ENCODE peak calls at places on chromosomes 2 and 18, in eight cellular contexts. A is GM23338, T is adrenal gland, I is lower lobe of right lung, P is ascending aorta, W is body of pancreas, Z is neural progenitor cell, C is upper lobe of right lung. B is an unnamed sample. For H3K4me1 and H3K27me3, the result is how much of the 10 kb centered on the place peaks cover.

GRCh38 chr2:53104263-53104662 is 663.3 kb upstream of the CHAC2 start:
- DNase-seq in P (no peak), I (no peak), A (peak), W (no peak), Z (peak), C (no peak), T (no peak), B (peak)

GRCh38 chr2:150286730-150287362 is 200.6 kb downstream of the RND3 start:
- DNase-seq in T (no peak), C (no peak), W (no peak), P (no peak), I (no peak), A (peak), Z (no peak), B (no peak)

GRCh38 chr18:54151376-54151775 is 73.1 kb downstream of the MBD2 start:
- DNase-seq in A (no peak), I (no peak), Z (no peak), T (no peak), C (no peak), W (no peak), P (no peak), B (no peak)

GRCh38 chr2:225668606-225669266 is 269.2 kb downstream of the NYAP2 start:
- DNase-seq in A (peak), T (peak), Z (peak), C (no peak), P (no peak), I (no peak), W (peak), B (peak)

GRCh38 chr2:100664021-100664755 is 101.4 kb downstream of the PDCL3 start:
- DNase-seq in Z (no peak), C (no peak), T (no peak), P (no peak), A (no peak), I (no peak), W (no peak), B (no peak)

GRCh38 chr2:33620-34019 is 12.7 kb downstream of the FAM110C start:
- DNase-seq in P (no peak), C (no peak), T (no peak), W (peak), Z (no peak), I (no peak), A (no peak), B (no peak)

GRCh38 chr18:47206945-47207637 is 30.9 kb upstream of the IER3IP1 start:
- DNase-seq in Z (peak), T (no peak), C (no peak), P (no peak), I (no peak), W (no peak), A (peak), B (no peak)

GRCh38 chr2:72012886-72013574 is 134.6 kb downstream of the CYP26B1 start:
- DNase-seq in T (no peak), Z (no peak), I (no peak), C (peak), A (no peak), P (no peak), W (no peak), B (no peak)

GRCh38 chr2:177169810-177170514 is 42.6 kb upstream of the HNRNPA3 start:
- DNase-seq in A (no peak), T (no peak), I (peak), Z (no peak), P (no peak), C (peak), W (no peak), B (peak)

GRCh38 chr2:190501702-190502407 is 32.7 kb downstream of the NEMP2 start:
- DNase-seq in A (no peak), W (no peak), P (no peak), T (no peak), Z (no peak), I (no peak), C (no peak), B (no peak)

GRCh38 chr2:24830786-24831185 is 37.6 kb downstream of the CENPO start:
- DNase-seq in Z (no peak), T (no peak), C (peak), W (no peak), P (no peak), I (no peak), A (no peak), B (no peak)

GRCh38 chr2:66236067-66236705 is 198.7 kb upstream of the MEIS1 start:
- DNase-seq in T (no peak), Z (no peak), P (no peak), I (no peak), A (no peak), C (no peak), W (peak), B (no peak)

GRCh38 chr2:46518848-46519247 is 39.5 kb downstream of the TMEM247 start:
- DNase-seq in I (no peak), T (peak), P (no peak), Z (no peak), W (no peak), C (no peak), A (no peak), B (no peak)

GRCh38 chr2:165471349-165471975 is 2.0 kb downstream of the CSRNP3 start:
- DNase-seq in W (no peak), C (no peak), I (no peak), P (no peak), A (no peak), Z (no peak), T (no peak), B (peak)

GRCh38 chr2:212237350-212238095 is 301.1 kb downstream of the ERBB4 start:
- DNase-seq in W (peak), P (no peak), C (no peak), A (peak), Z (peak), I (peak), T (no peak), B (peak)

GRCh38 chr2:28470759-28471158 is 25.1 kb upstream of the PLB1 start:
- DNase-seq in I (no peak), T (no peak), P (no peak), W (no peak), A (no peak), Z (no peak), C (no peak), B (no peak)

GRCh38 chr2:115549731-115550130 is 1107.3 kb downstream of the DPP10 start:
- DNase-seq in A (no peak), Z (no peak), I (no peak), C (no peak), W (no peak), P (no peak), T (no peak), B (no peak)

GRCh38 chr18:45588831-45589558 is 26.3 kb upstream of the SLC14A2 start:
- DNase-seq in A (no peak), P (no peak), Z (no peak), T (no peak), W (no peak), I (no peak), C (no peak), B (no peak)

GRCh38 chr2:31810200-31810917 is 200.4 kb downstream of the MEMO1 start:
- DNase-seq in W (no peak), A (no peak), I (no peak), T (no peak), C (no peak), Z (no peak), P (no peak), B (no peak)

GRCh38 chr2:156937430-156937829 is 320.1 kb upstream of the GALNT5 start:
- DNase-seq in Z (no peak), P (no peak), W (no peak), A (no peak), I (no peak), C (no peak), T (no peak), B (no peak)

GRCh38 chr2:156930423-156930822 is 327.1 kb upstream of the GALNT5 start:
- DNase-seq in P (no peak), C (no peak), A (no peak), T (no peak), I (no peak), Z (no peak), W (no peak), B (no peak)

GRCh38 chr2:156933580-156934225 is 323.8 kb upstream of the GALNT5 start:
- DNase-seq in I (no peak), C (no peak), T (no peak), A (no peak), P (no peak), W (no peak), Z (no peak), B (no peak)

GRCh38 chr2:156935611-156936010 is 321.9 kb upstream of the GALNT5 start:
- DNase-seq in A (peak), Z (peak), C (no peak), I (no peak), T (no peak), W (no peak), P (no peak), B (peak)
- H3K4me1 ChIP-seq in A (under half), Z (under half), C (under half), I (under half), T (under half), W (under half), P (under half), B (under half)

DNA sequence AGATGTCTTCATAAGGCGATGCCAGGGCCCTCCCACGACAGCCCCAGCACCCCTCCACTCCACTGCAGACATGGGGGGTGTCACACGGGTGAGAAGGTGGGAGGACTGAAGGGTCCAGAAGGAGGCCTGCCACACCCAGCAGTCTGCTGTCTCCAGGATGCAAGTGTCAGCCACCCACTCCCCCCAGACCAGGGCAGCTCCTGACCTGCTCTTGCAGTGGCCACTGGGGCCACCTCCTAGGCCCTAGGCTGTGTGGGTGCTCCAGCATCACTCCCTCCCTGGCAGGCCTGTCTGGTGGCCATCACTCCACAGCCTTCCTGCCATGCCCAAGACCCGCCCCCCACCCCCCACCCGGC is 171.0 kb downstream of the CELF4 start:
- DNase-seq in Z (no peak), W (no peak), T (no peak), I (no peak), A (no peak), P (no peak), C (no peak), B (no peak)
- H3K4me3 ChIP-seq in Z (peak), W (no peak), T (no peak), I (peak), A (peak), P (peak), C (no peak), B (no peak)

GRCh38 chr2:219488844-219489194 is 9.9 kb upstream of the GMPPA start:
- DNase-seq in A (no peak), I (no peak), Z (no peak), W (no peak), C (no peak), P (no peak), T (no peak), B (no peak)
- H3K27me3 ChIP-seq in A (half or more), I (half or more), Z (half or more), W (under half), C (half or more), P (under half), T (under half), B (under half)

DNA sequence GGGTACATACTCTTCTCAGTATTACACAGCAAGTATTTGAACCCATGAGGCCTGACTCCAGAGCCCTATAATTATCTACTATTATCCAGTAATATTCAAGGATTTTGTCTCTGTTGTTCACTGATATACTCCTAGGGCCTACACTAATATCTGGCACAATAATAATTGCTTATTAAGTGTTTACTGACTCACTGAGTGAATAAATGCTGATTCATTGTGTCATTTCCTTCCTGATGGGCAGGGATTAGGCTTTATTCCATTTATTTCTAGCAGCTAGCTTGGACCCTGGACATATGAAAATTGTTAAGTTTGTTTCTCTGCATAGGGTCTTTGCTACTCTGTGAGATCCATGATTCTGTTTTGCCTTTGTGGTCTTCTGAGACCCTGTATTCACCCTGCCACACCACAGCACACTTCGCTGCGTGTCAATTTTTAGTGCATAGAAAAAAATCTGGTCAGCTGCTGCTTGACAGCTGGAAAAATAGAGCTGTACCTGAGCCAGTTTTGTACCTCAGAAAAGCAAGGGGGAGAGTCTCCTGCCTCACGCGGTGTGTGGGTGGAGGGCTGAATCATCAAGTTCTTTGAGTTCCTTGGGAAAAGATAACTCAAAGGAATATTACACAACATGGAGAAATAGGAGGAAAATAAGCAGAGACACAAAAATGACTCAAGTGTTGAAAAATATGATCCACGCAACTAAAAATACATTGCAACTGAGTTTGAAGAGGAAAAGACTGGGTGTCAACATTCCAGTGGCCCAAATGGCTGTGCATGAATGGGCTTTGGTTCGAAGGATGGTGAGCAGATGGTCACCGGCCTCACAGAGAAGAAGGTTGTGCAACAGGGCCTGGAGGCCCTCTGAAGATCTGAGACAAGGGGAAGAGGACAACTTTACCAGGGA is 18.9 kb upstream of the DPP4 start:
- DNase-seq in Z (no peak), A (no peak), C (no peak), W (peak), T (peak), I (no peak), P (no peak), B (no peak)
- H3K4me1 ChIP-seq in Z (under half), A (under half), C (under half), W (under half), T (under half), I (under half), P (under half), B (under half)

GRCh38 chr2:136130511-136130910 is 12.6 kb upstream of the CXCR4 start:
- DNase-seq in Z (no peak), C (no peak), P (no peak), T (no peak), A (no peak), W (no peak), I (no peak), B (no peak)

GRCh38 chr2:136128905-136129304 is 11.0 kb upstream of the CXCR4 start:
- DNase-seq in C (no peak), W (no peak), I (no peak), P (no peak), Z (no peak), A (peak), T (no peak), B (no peak)

GRCh38 chr2:136129601-136130000 is 11.7 kb upstream of the CXCR4 start:
- DNase-seq in T (no peak), C (no peak), W (no peak), I (no peak), P (no peak), Z (no peak), A (no peak), B (no peak)

GRCh38 chr2:136131484-136131960 is 13.6 kb upstream of the CXCR4 start:
- DNase-seq in W (no peak), T (no peak), A (no peak), P (no peak), C (no peak), I (no peak), Z (no peak), B (no peak)

GRCh38 chr2:136130045-136130444 is 12.1 kb upstream of the CXCR4 start:
- DNase-seq in P (no peak), C (no peak), W (no peak), A (no peak), T (no peak), Z (no peak), I (no peak), B (no peak)
- H3K4me3 ChIP-seq in P (no peak), C (no peak), W (no peak), A (no peak), T (no peak), Z (no peak), I (no peak), B (no peak)

GRCh38 chr2:39484620-39485495 is 47.8 kb upstream of the MAP4K3 start:
- DNase-seq in I (no peak), A (no peak), T (no peak), W (no peak), P (no peak), C (no peak), Z (no peak), B (no peak)
- H3K27me3 ChIP-seq in I (under half), A (under half), T (under half), W (under half), P (under half), C (under half), Z (under half), B (under half)

GRCh38 chr2:70104231-70105111 is 17.2 kb downstream of the PCBP1 start:
- DNase-seq in Z (no peak), I (no peak), W (peak), A (peak), P (no peak), C (no peak), T (peak), B (no peak)
- H3K4me1 ChIP-seq in Z (under half), I (under half), W (under half), A (under half), P (under half), C (under half), T (under half), B (under half)

GRCh38 chr2:200810252-200810650 is 1.5 kb upstream of the BZW1 start:
- DNase-seq in C (no peak), T (peak), A (no peak), P (no peak), W (peak), Z (no peak), I (no peak), B (no peak)
- H3K4me3 ChIP-seq in C (peak), T (no peak), A (peak), P (peak), W (no peak), Z (peak), I (peak), B (no peak)

GRCh38 chr2:19350678-19351401 is 7.6 kb downstream of the OSR1 start:
- DNase-seq in C (no peak), Z (no peak), I (no peak), W (no peak), T (no peak), A (no peak), P (no peak), B (no peak)
- H3K27me3 ChIP-seq in C (half or more), Z (half or more), I (half or more), W (under half), T (under half), A (half or more), P (under half), B (under half)

GRCh38 chr2:128306081-128306930 is 12.4 kb downstream of the HS6ST1 start:
- DNase-seq in A (peak), W (peak), C (peak), Z (peak), I (peak), P (no peak), T (no peak), B (no peak)
- H3K4me1 ChIP-seq in A (under half), W (half or more), C (half or more), Z (under half), I (half or more), P (under half), T (half or more), B (under half)

B was measured in HAP-1.